ENCODE peak calls at places on chromosomes 3 and 15, in five cellular contexts. F is HepG2, Y is H1, Z is K562, S is GM12891. W is an unnamed sample.

GRCh38 chr3:149971403-149972075 is 844 bp upstream of the PFN2 start:
- DNase-seq in F (peak; percentile 15), Y (no peak), Z (peak; percentile 12), S (peak; percentile 18), W (no peak)

GRCh38 chr15:42194502-42194901 is 13.6 kb downstream of the VPS39 start:
- DNase-seq in F (peak; percentile 82), Z (peak; percentile 24), Y (no peak), S (no peak), W (no peak)

GRCh38 chr3:56591256-56591655 is 34.3 kb downstream of the CCDC66 start:
- DNase-seq in Y (no peak), F (no peak), S (no peak), Z (no peak), W (no peak)

GRCh38 chr3:28103871-28104270 is 137.5 kb upstream of the CMC1 start:
- DNase-seq in F (no peak), Y (no peak), S (no peak), Z (no peak), W (no peak)

GRCh38 chr15:99248000-99248727 is 1.2 kb downstream of the TTC23 start:
- DNase-seq in S (no peak), Z (no peak), Y (no peak), F (no peak), W (no peak)

GRCh38 chr3:278300-279064 is 81.9 kb downstream of the CHL1 start:
- DNase-seq in Z (no peak), S (peak; percentile 5), Y (no peak), F (no peak), W (no peak)

GRCh38 chr3:41693799-41694198 is 268.1 kb downstream of the ULK4 start:
- DNase-seq in F (no peak), Y (no peak), S (no peak), Z (no peak), W (no peak)

GRCh38 chr3:172201136-172201989 is 162.0 kb downstream of the FNDC3B start:
- DNase-seq in Z (peak; percentile 66), F (no peak), S (no peak), Y (no peak), W (no peak)

GRCh38 chr15:90099072-90099867 is 3.0 kb downstream of the IDH2 start:
- DNase-seq in Z (no peak), Y (no peak), F (no peak), S (no peak), W (no peak)

GRCh38 chr3:102304550-102304949 is 130.3 kb upstream of the ZPLD1 start:
- DNase-seq in Z (no peak), F (no peak), Y (no peak), S (no peak), W (no peak)

GRCh38 chr3:169686874-169687273 is 23.4 kb upstream of the MECOM start:
- DNase-seq in Z (no peak), F (peak; percentile 71), Y (no peak), S (no peak), W (no peak)

GRCh38 chr3:165742351-165742750 is 94.9 kb downstream of the BCHE start:
- DNase-seq in S (no peak), Y (no peak), Z (no peak), F (no peak), W (no peak)

GRCh38 chr3:101994386-101994785 is 145.1 kb downstream of the NFKBIZ start:
- DNase-seq in Y (no peak), S (no peak), F (no peak), Z (no peak), W (no peak)

GRCh38 chr15:79987569-79987955 is 16.6 kb upstream of the BCL2A1 start:
- DNase-seq in S (no peak), Y (no peak), Z (no peak), F (no peak), W (no peak)

GRCh38 chr3:14366915-14367523 is 35.4 kb upstream of the SLC6A6 start:
- DNase-seq in F (no peak), S (no peak), Z (no peak), Y (no peak), W (no peak)

GRCh38 chr3:55296781-55297180 is 190.3 kb downstream of the WNT5A start:
- DNase-seq in Z (no peak), S (no peak), Y (no peak), F (no peak), W (no peak)

GRCh38 chr3:5192568-5193319 is 5.2 kb downstream of the EDEM1 start:
- DNase-seq in Y (no peak), F (no peak), S (no peak), Z (no peak), W (no peak)

GRCh38 chr3:55899887-55900286 is 412.8 kb upstream of the WNT5A start:
- DNase-seq in F (peak; percentile 14), S (no peak), Y (no peak), Z (peak; percentile 4), W (no peak)

GRCh38 chr3:138184994-138185393 is 2.1 kb upstream of the ARMC8 start:
- DNase-seq in F (no peak), Z (peak; percentile 34), Y (no peak), S (no peak), W (no peak)

GRCh38 chr3:146326875-146327543 is 76.1 kb upstream of the PLSCR4 start:
- DNase-seq in Z (peak; percentile 8), Y (no peak), S (no peak), F (peak; percentile 46), W (no peak)

GRCh38 chr3:2985479-2985878 is 124.7 kb downstream of the IL5RA start:
- DNase-seq in S (no peak), F (no peak), Z (no peak), Y (no peak), W (no peak)

GRCh38 chr15:80042568-80042967 is 16.9 kb upstream of the ZFAND6 start:
- DNase-seq in Y (no peak), F (no peak), S (no peak), Z (no peak), W (no peak)

GRCh38 chr3:149215474-149215873 is 6.2 kb downstream of the CP start:
- DNase-seq in Z (no peak), S (no peak), F (peak; percentile 50), Y (no peak), W (no peak)

GRCh38 chr3:119819806-119820205 is 37.9 kb downstream of the NR1I2 start:
- DNase-seq in Z (no peak), F (no peak), Y (no peak), S (no peak), W (no peak)

GRCh38 chr3:143120716-143121239 is 1.2 kb downstream of the CHST2 start:
- DNase-seq in Y (no peak), F (no peak), Z (peak; percentile 43), S (peak; percentile 42), W (peak; percentile 46)

GRCh38 chr3:25297667-25298585 is 130.1 kb upstream of the RARB start:
- DNase-seq in F (no peak), Y (no peak), S (no peak), Z (no peak), W (no peak)

GRCh38 chr15:79923068-79923514 is 26.3 kb upstream of the MTHFS start:
- DNase-seq in S (peak; percentile 74), Y (peak; percentile 1), F (peak; percentile 40), Z (peak; percentile 86), W (peak; percentile 69)

GRCh38 chr3:4234894-4235293 is 68.3 kb upstream of the SETMAR start:
- DNase-seq in Z (no peak), F (no peak), Y (no peak), S (no peak), W (no peak)

GRCh38 chr3:155084567-155084966 is 4.4 kb downstream of the MME start:
- DNase-seq in S (no peak), Z (no peak), F (no peak), Y (no peak), W (no peak)

GRCh38 chr3:74489393-74489792 is 125.1 kb downstream of the CNTN3 start:
- DNase-seq in S (no peak), Z (no peak), Y (no peak), F (no peak), W (no peak)

GRCh38 chr15:82832601-82833209 is 23.3 kb downstream of the WHAMM start:
- DNase-seq in S (peak; percentile 41), Z (no peak), Y (no peak), F (no peak), W (no peak)

GRCh38 chr3:42080452-42080872 is 10.7 kb upstream of the TRAK1 start:
- DNase-seq in Y (no peak), F (peak; percentile 83), S (no peak), Z (no peak), W (no peak)

GRCh38 chr3:43185256-43185655 is 79.4 kb upstream of the POMGNT2 start:
- DNase-seq in F (no peak), Z (no peak), Y (no peak), S (no peak), W (no peak)

GRCh38 chr3:123331006-123331405 is 117.9 kb downstream of the ADCY5 start:
- DNase-seq in S (no peak), Y (no peak), Z (no peak), F (no peak), W (no peak)

GRCh38 chr3:123328851-123329635 is 119.8 kb downstream of the ADCY5 start:
- DNase-seq in F (peak; percentile 28), Z (peak; percentile 67), S (peak; percentile 85), Y (no peak), W (peak; percentile 78)

GRCh38 chr3:123331651-123332050 is 117.2 kb downstream of the ADCY5 start:
- DNase-seq in S (no peak), Z (no peak), Y (no peak), F (no peak), W (no peak)

GRCh38 chr3:123329636-123330340 is 119.1 kb downstream of the ADCY5 start:
- DNase-seq in F (no peak), Z (no peak), S (no peak), Y (no peak), W (no peak)

GRCh38 chr3:123330441-123330991 is 118.4 kb downstream of the ADCY5 start:
- DNase-seq in S (no peak), Y (no peak), Z (no peak), F (no peak), W (no peak)
- TF ChIP-seq POLR2AphosphoS5 in S (no peak), Y (no peak), Z (no peak), F (no peak), W (no peak)

GRCh38 chr15:69074011-69074842 is 59.7 kb downstream of the NOX5 start:
- DNase-seq in F (peak; percentile 20), S (no peak), Y (peak; percentile 54), Z (peak; percentile 11), W (no peak)
- TF ChIP-seq POLR2A in F (no peak), S (no peak), Y (peak; percentile 75), Z (no peak), W (no peak)

DNA sequence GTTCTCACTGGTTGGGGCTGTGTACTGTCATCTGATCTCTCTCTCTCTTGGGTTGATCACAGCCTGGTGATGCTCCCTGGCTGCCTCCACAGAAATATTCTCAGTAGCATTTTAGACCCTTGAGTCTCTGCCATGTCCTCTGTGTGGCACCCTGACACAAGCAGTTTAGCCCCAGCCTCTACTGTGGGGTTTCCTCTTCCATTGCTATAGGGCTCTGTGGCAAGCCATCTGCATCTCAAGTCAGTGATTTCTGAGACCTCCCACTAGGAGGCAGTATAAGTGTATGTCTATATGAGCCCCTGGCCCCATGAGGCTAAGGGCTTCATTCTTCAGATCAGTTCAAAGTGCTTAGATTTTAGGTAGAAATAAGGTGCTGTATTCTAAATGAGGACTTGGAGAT is 50.6 kb upstream of the PLAAT1 start:
- DNase-seq in Y (peak; percentile 60), Z (peak; percentile 24), S (peak; percentile 10), F (peak; percentile 23), W (no peak)
- TF ChIP-seq TAF1 in Y (no peak), Z (no peak), S (no peak), F (no peak), W (no peak)

DNA sequence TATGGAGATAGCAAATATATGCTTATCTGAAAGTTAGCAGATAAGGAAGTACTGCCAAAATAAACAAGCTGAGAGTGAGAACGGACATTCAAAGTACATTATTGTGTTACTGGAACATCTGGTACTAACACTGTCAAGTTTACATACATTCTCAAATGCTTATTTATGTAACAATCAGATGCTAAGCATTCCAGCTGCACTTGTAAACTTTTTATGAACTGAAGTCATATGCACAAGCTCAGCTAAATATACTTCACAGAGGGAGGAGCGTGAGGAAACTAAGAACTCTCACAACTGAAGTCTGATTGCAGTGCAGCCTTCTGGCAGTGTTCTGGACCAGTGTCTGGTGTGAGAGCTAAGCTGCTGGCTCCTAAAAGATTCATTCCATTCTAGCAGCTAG is 223.7 kb upstream of the NANOGP8 start:
- DNase-seq in S (no peak), Y (no peak), F (no peak), Z (no peak), W (no peak)
- TF ChIP-seq POLR2AphosphoS5 in S (no peak), Y (no peak), F (no peak), Z (no peak), W (no peak)

W was measured in GM12892.